ENCODE peak calls at places on chromosomes 4 and X, in nine cellular contexts. B is activated CD4-positive, alpha-beta T cell treated with anti-CD3 and anti-CD28 coated beads, Interleukin-2, amount 10 ng/mL, durations not matched to agents 24 days and 14 days; F is ACHN; X is SW 1271; K is osteoblast; Y is effector memory CD4-positive, alpha-beta T cell; I is spleen; R is pons; T is AG09319. A is an unnamed sample.

GRCh38 chr4:76108467-76109181 is 34.1 kb downstream of the ART3 start:
- DNase-seq in I (no peak), X (no peak), Y (no peak), K (no peak), B (no peak), F (peak), R (no peak), T (no peak), A (no peak)

GRCh38 chr4:24912252-24913098 is at the start of gene CCDC149:
- DNase-seq in I (peak), F (peak), B (peak), X (peak), T (peak), Y (no peak), R (peak), K (peak), A (no peak)

GRCh38 chrX:130704053-130705038 is 198.7 kb downstream of the ENOX2 start:
- DNase-seq in B (no peak), X (no peak), I (no peak), R (no peak), K (no peak), Y (no peak), F (peak), T (no peak), A (no peak)

GRCh38 chr4:139600662-139601061 is 44.6 kb upstream of the SETD7 start:
- DNase-seq in X (no peak), F (no peak), I (no peak), K (no peak), T (no peak), Y (no peak), B (no peak), R (no peak), A (no peak)

GRCh38 chr4:8908206-8908893 is 36.7 kb upstream of the HMX1 start:
- DNase-seq in K (peak), I (peak), R (no peak), X (no peak), Y (no peak), T (no peak), B (no peak), F (no peak), A (no peak)

GRCh38 chr4:4386296-4386735 is 586 bp upstream of the NSG1 start:
- DNase-seq in Y (peak), I (no peak), R (no peak), K (peak), F (no peak), T (no peak), B (peak), X (peak), A (peak)

GRCh38 chr4:10045481-10045880 is 24.2 kb upstream of the SLC2A9 start:
- DNase-seq in K (peak), F (peak), Y (no peak), R (no peak), T (no peak), X (peak), B (no peak), I (no peak), A (no peak)

GRCh38 chr4:176270669-176271068 is 1.6 kb upstream of the ASB5 start:
- DNase-seq in X (peak), F (peak), Y (no peak), T (peak), R (no peak), B (no peak), I (no peak), K (peak), A (no peak)

GRCh38 chr4:166965562-166965961 is 268.7 kb downstream of the SPOCK3 start:
- DNase-seq in T (no peak), F (no peak), R (no peak), I (no peak), B (no peak), X (no peak), K (no peak), Y (no peak), A (no peak)

GRCh38 chrX:154002215-154002719 is 17.4 kb downstream of the IRAK1 start:
- DNase-seq in I (peak), X (no peak), K (peak), B (peak), R (peak), F (peak), T (peak), Y (peak), A (peak)

GRCh38 chr4:136865591-136865990 is 666.7 kb downstream of the PCDH18 start:
- DNase-seq in K (no peak), B (no peak), I (no peak), F (no peak), Y (no peak), R (no peak), T (no peak), X (no peak), A (no peak)

GRCh38 chr4:2981256-2981804 is 18.0 kb downstream of the GRK4 start:
- DNase-seq in X (no peak), B (no peak), I (no peak), K (no peak), F (no peak), Y (no peak), R (no peak), T (no peak), A (no peak)

GRCh38 chr4:56372774-56373173 is 14.5 kb downstream of the AASDH start:
- DNase-seq in T (no peak), I (no peak), R (no peak), X (no peak), K (peak), F (no peak), Y (no peak), B (no peak), A (no peak)

GRCh38 chrX:1748408-1748807 is 133.5 kb downstream of the ASMT start:
- DNase-seq in I (no peak), B (no peak), R (no peak), T (no peak), F (no peak), Y (no peak), X (no peak), K (no peak), A (no peak)

GRCh38 chr4:109164011-109164410 is 138.4 kb downstream of the COL25A1 start:
- DNase-seq in R (no peak), T (no peak), F (no peak), B (no peak), I (no peak), X (no peak), K (peak), Y (no peak), A (no peak)

GRCh38 chrX:124226129-124226528 is 106.3 kb upstream of the TEX13D start:
- DNase-seq in Y (no peak), K (no peak), F (no peak), B (no peak), R (no peak), I (no peak), T (no peak), X (no peak), A (no peak)

GRCh38 chr4:48813984-48814383 is 16.9 kb upstream of the OCIAD1 start:
- DNase-seq in X (no peak), T (no peak), I (no peak), B (no peak), R (no peak), K (no peak), F (no peak), Y (no peak), A (no peak)

GRCh38 chr4:99763635-99764101 is 53.0 kb upstream of the DAPP1 start:
- DNase-seq in K (peak), B (no peak), Y (no peak), R (peak), X (peak), I (no peak), F (peak), T (peak), A (no peak)

GRCh38 chr4:165345663-165346417 is 18.4 kb downstream of the MSMO1 start:
- DNase-seq in B (no peak), K (peak), X (no peak), I (no peak), Y (no peak), T (no peak), F (peak), R (no peak), A (no peak)

GRCh38 chr4:8144359-8144758 is 14.3 kb downstream of the ABLIM2 start:
- DNase-seq in R (peak), F (no peak), T (no peak), I (no peak), Y (no peak), B (no peak), X (no peak), K (no peak), A (no peak)

GRCh38 chr4:1323635-1324442 is 23.2 kb upstream of the UVSSA start:
- DNase-seq in K (peak), B (no peak), T (peak), R (no peak), I (peak), F (peak), X (peak), Y (no peak), A (no peak)

GRCh38 chr4:8741513-8742226 is 130.0 kb downstream of the HMX1 start:
- DNase-seq in R (no peak), K (no peak), I (peak), T (no peak), Y (no peak), F (no peak), B (no peak), X (no peak), A (no peak)

GRCh38 chr4:114349543-114350175 is 248.9 kb upstream of the UGT8 start:
- DNase-seq in K (no peak), I (no peak), F (no peak), X (no peak), Y (no peak), B (no peak), T (no peak), R (no peak), A (no peak)

GRCh38 chr4:4432341-4433125 is 45.6 kb downstream of the NSG1 start:
- DNase-seq in X (no peak), K (no peak), T (no peak), R (no peak), B (no peak), I (no peak), F (no peak), Y (no peak), A (no peak)

GRCh38 chr4:98670186-98670585 is 11.8 kb upstream of the TSPAN5 start:
- DNase-seq in B (no peak), Y (no peak), K (no peak), I (no peak), R (no peak), T (no peak), F (no peak), X (no peak), A (no peak)

GRCh38 chrX:9227276-9227675 is 193.3 kb upstream of the FAM9B start:
- DNase-seq in T (no peak), K (no peak), R (no peak), B (no peak), F (no peak), Y (no peak), X (no peak), I (no peak), A (no peak)

GRCh38 chr4:153593166-153593565 is 90.9 kb upstream of the TLR2 start:
- DNase-seq in I (no peak), K (no peak), T (no peak), Y (no peak), F (no peak), B (no peak), R (no peak), X (no peak), A (no peak)

GRCh38 chrX:86047174-86047991 is at the start of gene CHM:
- DNase-seq in F (peak), Y (peak), I (peak), B (peak), T (peak), X (no peak), R (peak), K (peak), A (peak)

GRCh38 chr4:158787718-158788441 is 19.1 kb downstream of the FNIP2 start:
- DNase-seq in R (peak), B (no peak), Y (no peak), F (no peak), K (no peak), I (no peak), X (no peak), T (no peak), A (no peak)

GRCh38 chrX:134933911-134934310 is 56.9 kb upstream of the SMIM10 start:
- DNase-seq in B (no peak), X (no peak), T (no peak), I (no peak), R (no peak), K (no peak), F (peak), Y (no peak), A (no peak)

GRCh38 chr4:8007581-8007980 is 67.9 kb upstream of the AFAP1 start:
- DNase-seq in B (no peak), X (no peak), I (no peak), T (no peak), R (no peak), Y (no peak), K (peak), F (no peak), A (no peak)

GRCh38 chr4:104763554-104764210 is 269.0 kb upstream of the CXXC4 start:
- DNase-seq in I (no peak), T (no peak), B (no peak), Y (no peak), R (peak), X (no peak), F (no peak), K (no peak), A (no peak)

GRCh38 chr4:13483142-13484044 is 747 bp downstream of the RAB28 start:
- DNase-seq in F (peak), R (peak), T (peak), I (no peak), K (peak), X (peak), Y (peak), B (peak), A (peak)

GRCh38 chr4:1021386-1022050 is 10.1 kb downstream of the FGFRL1 start:
- DNase-seq in R (no peak), F (no peak), X (no peak), B (no peak), K (no peak), T (no peak), Y (no peak), I (no peak), A (no peak)

GRCh38 chrX:81336455-81337144 is 134.7 kb downstream of the SH3BGRL start:
- DNase-seq in B (no peak), X (no peak), Y (no peak), I (no peak), F (no peak), K (no peak), T (no peak), R (no peak), A (no peak)

GRCh38 chrX:153333271-153333670 is 682 bp upstream of the ZNF275 start:
- DNase-seq in Y (no peak), F (no peak), X (no peak), I (no peak), K (no peak), T (peak), R (no peak), B (no peak), A (no peak)

GRCh38 chrX:13965531-13965930 is 64.2 kb downstream of the GEMIN8 start:
- DNase-seq in K (no peak), B (no peak), X (no peak), Y (no peak), R (peak), I (no peak), F (no peak), T (no peak), A (no peak)

A was measured in CD4-positive, alpha-beta memory T cell.